ENCODE peak calls at places on chromosomes 6 and 20, in six cellular contexts. S, F, J, D, Z and A are unnamed samples.

GRCh38 chr6:86937219-86938079 is at the start of gene HTR1E:
- DNase-seq in S (peak), F (peak), J (peak), D (no peak), Z (no peak), A (no peak)

GRCh38 chr20:50251992-50252491 is 61.4 kb downstream of the CEBPB start:
- DNase-seq in S (peak), F (peak), J (no peak), D (no peak), Z (peak), A (no peak)

GRCh38 chr6:6593876-6594275 is 5.4 kb downstream of the LY86 start:
- DNase-seq in S (no peak), F (no peak), J (no peak), D (no peak), Z (no peak), A (no peak)

GRCh38 chr6:136886110-136886509 is 36.0 kb upstream of the SLC35D3 start:
- DNase-seq in S (no peak), F (no peak), J (no peak), D (no peak), Z (no peak), A (no peak)

GRCh38 chr20:39993737-39994136 is 695.3 kb downstream of the MAFB start:
- DNase-seq in S (no peak), F (no peak), J (no peak), D (no peak), Z (no peak), A (no peak)

GRCh38 chr6:42264146-42264851 is 46.6 kb upstream of the MRPS10 start:
- DNase-seq in S (no peak), F (no peak), J (no peak), D (no peak), Z (no peak), A (no peak)

GRCh38 chr6:170232186-170233002 is 58.5 kb downstream of the DLL1 start:
- DNase-seq in S (no peak), F (no peak), J (no peak), D (no peak), Z (no peak), A (no peak)

GRCh38 chr6:52741872-52742271 is 21.4 kb downstream of the GSTA2 start:
- DNase-seq in S (no peak), F (no peak), J (no peak), D (no peak), Z (no peak), A (no peak)

GRCh38 chr6:97437087-97437486 is 154.1 kb upstream of the MMS22L start:
- DNase-seq in S (no peak), F (peak), J (peak), D (no peak), Z (no peak), A (no peak)

GRCh38 chr6:28864321-28864923 is 59.4 kb downstream of the TRIM27 start:
- DNase-seq in S (no peak), F (no peak), J (no peak), D (no peak), Z (no peak), A (no peak)

GRCh38 chr6:36911946-36912555 is 26.3 kb downstream of the C6orf89 start:
- DNase-seq in S (no peak), F (no peak), J (peak), D (no peak), Z (no peak), A (no peak)